ENCODE peak calls at places on chromosome 10, in four cellular contexts. N is neuronal stem cell, F is neural progenitor cell, A is colonic mucosa. V is an unnamed sample. For H3K4me1, the result is how much of the 10 kb centered on the place peaks cover.

GRCh38 chr10:76523798-76524231 is 1092.4 kb downstream of the LRMDA start:
- DNase-seq in N (no peak), F (no peak), A (no peak), V (no peak)

GRCh38 chr10:100342627-100342972 is 4.4 kb upstream of the SCD start:
- DNase-seq in N (no peak), F (no peak), A (no peak), V (no peak)

GRCh38 chr10:104281694-104282093 is 12.7 kb downstream of the GSTO2 start:
- DNase-seq in N (no peak), F (no peak), A (no peak), V (no peak)

GRCh38 chr10:79137826-79138225 is 69.1 kb downstream of the ZMIZ1 start:
- DNase-seq in N (no peak), F (no peak), A (no peak), V (no peak)

GRCh38 chr10:99598781-99599481 is 21.3 kb downstream of the SLC25A28 start:
- DNase-seq in N (no peak), F (no peak), A (no peak), V (no peak)

GRCh38 chr10:132417957-132418441 is 21.0 kb downstream of the PWWP2B start:
- DNase-seq in N (no peak), F (no peak), A (no peak), V (peak)

GRCh38 chr10:85250304-85250703 is 921.9 kb downstream of the CCSER2 start:
- DNase-seq in N (no peak), F (no peak), A (no peak), V (no peak)

GRCh38 chr10:132844069-132844809 is 58.3 kb upstream of the NKX6-2 start:
- DNase-seq in N (no peak), F (no peak), A (peak), V (peak)

GRCh38 chr10:93867481-93867880 is 26.3 kb upstream of the SLC35G1 start:
- DNase-seq in N (no peak), F (no peak), A (no peak), V (no peak)

GRCh38 chr10:60428387-60428737 is 38.7 kb upstream of the ANK3 start:
- DNase-seq in N (no peak), F (no peak), A (no peak), V (no peak)
- H3K4me1 ChIP-seq in N (under half), F (under half), A (under half), V (under half)

DNA sequence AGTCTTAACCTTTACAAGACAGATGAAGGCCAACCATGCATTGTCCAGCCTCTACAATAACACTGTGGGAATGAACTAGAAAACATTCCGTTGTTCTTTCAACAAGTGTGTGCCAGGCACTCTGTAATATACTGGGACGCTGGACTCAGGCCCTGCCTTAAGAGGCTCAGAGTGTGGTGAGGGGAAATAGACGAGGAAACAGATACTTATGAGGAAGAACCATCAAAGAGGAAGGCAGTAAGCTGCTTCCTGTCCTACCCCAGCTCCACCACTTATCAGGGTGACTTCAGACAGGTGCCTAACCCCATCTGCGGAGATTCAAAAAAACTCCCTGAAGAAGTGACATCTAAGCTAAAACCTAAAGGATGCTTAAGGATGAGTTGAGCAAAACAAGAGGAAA is 8.9 kb upstream of the TRIM8 start:
- DNase-seq in N (no peak), F (no peak), A (no peak), V (peak)
- H3K9ac ChIP-seq in N (no peak), F (no peak), A (peak), V (no peak)

DNA sequence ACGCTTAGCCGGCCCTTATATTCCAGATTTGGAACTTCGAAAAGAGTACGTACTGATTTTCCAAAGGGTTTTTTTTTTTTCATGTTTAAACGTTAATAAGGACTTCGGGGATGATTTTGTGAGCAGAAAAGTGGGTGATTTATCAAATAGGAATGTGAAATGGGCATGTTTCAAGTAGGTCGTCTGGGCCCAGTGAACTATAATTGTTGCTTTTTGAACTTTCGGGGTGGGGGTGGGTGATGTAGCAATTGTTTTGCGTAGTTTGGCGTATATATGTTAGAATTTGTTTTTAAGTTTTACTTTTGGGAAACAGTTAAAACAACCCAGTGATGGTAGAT is 299 bp upstream of the PBLD start:
- DNase-seq in N (no peak), F (no peak), A (no peak), V (no peak)
- H3K4me1 ChIP-seq in N (under half), F (half or more), A (under half), V (under half)

GRCh38 chr10:72127571-72127970 is 39.2 kb upstream of the SPOCK2 start:
- DNase-seq in N (no peak), F (no peak), A (no peak), V (no peak)

GRCh38 chr10:72123616-72124015 is 35.3 kb upstream of the SPOCK2 start:
- DNase-seq in N (no peak), F (no peak), A (peak), V (no peak)

GRCh38 chr10:72126872-72127232 is 38.5 kb upstream of the SPOCK2 start:
- DNase-seq in N (no peak), F (no peak), A (no peak), V (no peak)

GRCh38 chr10:72126184-72126871 is 38.0 kb upstream of the SPOCK2 start:
- DNase-seq in N (no peak), F (peak), A (no peak), V (no peak)

DNA sequence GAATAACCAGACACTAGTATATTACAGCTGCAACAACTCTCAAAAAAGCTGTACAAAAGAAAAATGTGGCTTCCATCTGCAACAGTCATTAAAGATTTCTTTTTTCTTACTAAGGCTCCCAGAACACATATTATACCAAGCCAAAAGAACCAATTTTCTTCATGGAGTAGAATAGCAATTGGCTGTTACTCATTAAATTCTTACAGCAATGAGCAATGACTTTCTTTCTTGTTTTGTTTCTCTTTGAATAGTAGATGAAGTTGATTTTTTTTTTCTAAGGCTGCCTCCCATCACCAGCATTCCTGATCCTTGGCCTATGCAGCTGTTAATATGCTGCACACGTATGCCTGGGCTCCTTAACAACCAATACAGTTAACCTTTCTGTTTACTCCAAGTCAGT is 36.6 kb upstream of the SPOCK2 start:
- DNase-seq in N (no peak), F (no peak), A (no peak), V (no peak)
- H3K9ac ChIP-seq in N (no peak), F (no peak), A (no peak), V (no peak)

DNA sequence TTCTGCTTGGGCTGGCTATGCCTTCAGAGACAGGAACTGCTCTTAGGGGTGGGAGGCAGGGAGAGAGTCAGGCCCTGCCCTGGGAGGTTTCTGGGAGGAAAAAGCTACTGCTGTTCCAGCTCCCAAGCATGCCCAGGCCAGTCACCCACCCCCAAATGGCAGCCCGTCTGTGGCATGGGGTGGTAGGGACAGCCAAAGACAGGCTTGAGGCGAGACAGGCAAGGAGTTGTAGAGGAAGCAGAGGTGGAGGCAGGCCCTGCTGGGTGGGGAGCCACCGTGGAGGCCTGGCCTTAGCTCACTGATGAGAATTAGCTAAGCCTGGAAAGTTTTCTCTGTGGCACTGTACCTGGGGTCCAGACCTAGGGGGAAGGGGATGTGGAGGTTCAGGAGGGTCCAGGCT is 6.6 kb upstream of the SAMD8 start:
- DNase-seq in N (no peak), F (no peak), A (no peak), V (no peak)
- H3K4me1 ChIP-seq in N (under half), F (under half), A (under half), V (under half)

V was measured in kidney.